ENCODE peak calls at places on chromosomes 13 and 19, in five cellular contexts. B, F, I, R and C are unnamed samples.

GRCh38 chr13:29847501-29847983 is 2.9 kb downstream of the UBL3 start:
- DNase-seq in B (peak), F (no peak), I (no peak), R (no peak), C (no peak)

GRCh38 chr13:79271616-79272015 is 134.4 kb downstream of the RBM26 start:
- DNase-seq in B (no peak), F (no peak), I (no peak), R (no peak), C (no peak)

GRCh38 chr13:77969299-77969698 is 50.7 kb upstream of the EDNRB start:
- DNase-seq in B (no peak), F (no peak), I (no peak), R (no peak), C (no peak)

GRCh38 chr19:3186377-3186688 is 603 bp downstream of the NCLN start:
- DNase-seq in B (no peak), F (no peak), I (no peak), R (no peak), C (no peak)

GRCh38 chr19:31350033-31350692 is 927 bp upstream of the TSHZ3 start:
- DNase-seq in B (no peak), F (no peak), I (no peak), R (no peak), C (no peak)

GRCh38 chr13:49240017-49240416 is 7.7 kb upstream of the CDADC1 start:
- DNase-seq in B (no peak), F (no peak), I (peak), R (peak), C (no peak)

GRCh38 chr13:31699650-31700049 is 39.7 kb upstream of the RXFP2 start:
- DNase-seq in B (no peak), F (no peak), I (no peak), R (no peak), C (no peak)

GRCh38 chr13:44218501-44219240 is 155.0 kb upstream of the SERP2 start:
- DNase-seq in B (peak), F (no peak), I (no peak), R (no peak), C (no peak)

GRCh38 chr19:49558591-49558990 is 21.8 kb downstream of the NOSIP start:
- DNase-seq in B (no peak), F (no peak), I (no peak), R (no peak), C (no peak)

GRCh38 chr13:41148421-41149283 is 16.1 kb upstream of the KBTBD6 start:
- DNase-seq in B (no peak), F (no peak), I (no peak), R (no peak), C (no peak)

GRCh38 chr13:53098455-53098854 is 69.8 kb downstream of the OLFM4 start:
- DNase-seq in B (no peak), F (no peak), I (no peak), R (no peak), C (no peak)

GRCh38 chr13:91368101-91368500 is 20.6 kb downstream of the MIR17HG start:
- DNase-seq in B (no peak), F (no peak), I (no peak), R (no peak), C (no peak)

GRCh38 chr13:71770710-71771109 is 96.3 kb downstream of the DACH1 start:
- DNase-seq in B (no peak), F (no peak), I (no peak), R (no peak), C (no peak)

GRCh38 chr13:48816696-48817095 is 159.0 kb upstream of the FNDC3A start:
- DNase-seq in B (no peak), F (no peak), I (no peak), R (no peak), C (no peak)

GRCh38 chr19:13082192-13083007 is 20.3 kb downstream of the LYL1 start:
- DNase-seq in B (no peak), F (no peak), I (no peak), R (no peak), C (no peak)

GRCh38 chr13:38947049-38947448 is 43.6 kb downstream of the STOML3 start:
- DNase-seq in B (no peak), F (no peak), I (no peak), R (no peak), C (no peak)

GRCh38 chr13:44576396-44577235 is 486 bp upstream of the TSC22D1 start:
- DNase-seq in B (no peak), F (no peak), I (peak), R (peak), C (no peak)

GRCh38 chr19:4181053-4181508 is 1.3 kb downstream of the SIRT6 start:
- DNase-seq in B (no peak), F (no peak), I (no peak), R (no peak), C (no peak)

GRCh38 chr13:96851856-96852255 is 142.4 kb downstream of the OXGR1 start:
- DNase-seq in B (no peak), F (no peak), I (no peak), R (no peak), C (no peak)

GRCh38 chr19:408441-409005 is 424 bp downstream of the C2CD4C start:
- DNase-seq in B (no peak), F (no peak), I (no peak), R (no peak), C (no peak)